ENCODE peak calls at places on chromosomes 7 and 10, in six cellular contexts. Q is ovary, E is AG04450, V is brain microvascular endothelial cell, J is neuronal stem cell, U is A549. O is an unnamed sample.

GRCh38 chr10:82267014-82267413 is 392.0 kb downstream of the NRG3 start:
- DNase-seq in Q (no peak), E (no peak), V (no peak), J (no peak), U (no peak), O (no peak)

GRCh38 chr7:43602271-43602670 is 19.4 kb downstream of the STK17A start:
- DNase-seq in Q (no peak), E (no peak), V (no peak), J (no peak), U (no peak), O (no peak)

GRCh38 chr10:24255907-24256306 is 47.0 kb downstream of the KIAA1217 start:
- DNase-seq in Q (peak; percentile 24), E (no peak), V (no peak), J (no peak), U (no peak), O (no peak)

GRCh38 chr7:25594122-25594521 is 365.8 kb upstream of the NPVF start:
- DNase-seq in Q (no peak), E (no peak), V (no peak), J (no peak), U (no peak), O (no peak)

GRCh38 chr10:75033399-75034130 is 77.9 kb upstream of the SAMD8 start:
- DNase-seq in Q (no peak), E (no peak), V (no peak), J (no peak), U (no peak), O (no peak)

GRCh38 chr7:25947669-25948516 is 204.1 kb upstream of the NFE2L3 start:
- DNase-seq in Q (no peak), E (no peak), V (no peak), J (no peak), U (no peak), O (no peak)

GRCh38 chr7:22393825-22394458 is 37.0 kb upstream of the RAPGEF5 start:
- DNase-seq in Q (no peak), E (no peak), V (peak; percentile 3), J (no peak), U (no peak), O (no peak)

GRCh38 chr10:109887272-109887671 is 36.0 kb downstream of the XPNPEP1 start:
- DNase-seq in Q (no peak), E (no peak), V (no peak), J (no peak), U (no peak), O (no peak)

GRCh38 chr10:108358912-108359311 is 1194.4 kb upstream of the SORCS1 start:
- DNase-seq in Q (no peak), E (peak; percentile 27), V (peak; percentile 66), J (no peak), U (peak; percentile 14), O (peak; percentile 52)

GRCh38 chr7:39453743-39454355 is 112.4 kb upstream of the YAE1 start:
- DNase-seq in Q (no peak), E (peak; percentile 21), V (peak; percentile 65), J (peak; percentile 57), U (peak; percentile 25), O (peak; percentile 61)

GRCh38 chr7:150857276-150858055 is 5.1 kb downstream of the AOC1 start:
- DNase-seq in Q (no peak), E (no peak), V (no peak), J (no peak), U (no peak), O (no peak)

GRCh38 chr10:60848126-60848525 is 69.8 kb downstream of the CDK1 start:
- DNase-seq in Q (peak; percentile 53), E (no peak), V (peak; percentile 53), J (no peak), U (no peak), O (peak; percentile 71)

GRCh38 chr7:95517870-95518269 is 32.1 kb downstream of the ASB4 start:
- DNase-seq in Q (no peak), E (no peak), V (no peak), J (no peak), U (no peak), O (no peak)

GRCh38 chr7:138044897-138045296 is 31.4 kb upstream of the AKR1D1 start:
- DNase-seq in Q (no peak), E (no peak), V (no peak), J (no peak), U (no peak), O (no peak)

GRCh38 chr7:116715087-116715486 is 43.1 kb downstream of the MET start:
- DNase-seq in Q (no peak), E (no peak), V (no peak), J (no peak), U (no peak), O (peak; percentile 75)

GRCh38 chr7:31373337-31374289 is 33.1 kb upstream of the NEUROD6 start:
- DNase-seq in Q (no peak), E (no peak), V (peak; percentile 27), J (peak; percentile 63), U (peak; percentile 76), O (peak; percentile 7)

GRCh38 chr7:7816084-7816483 is 97.7 kb upstream of the RPA3 start:
- DNase-seq in Q (no peak), E (no peak), V (no peak), J (no peak), U (no peak), O (no peak)

DNA sequence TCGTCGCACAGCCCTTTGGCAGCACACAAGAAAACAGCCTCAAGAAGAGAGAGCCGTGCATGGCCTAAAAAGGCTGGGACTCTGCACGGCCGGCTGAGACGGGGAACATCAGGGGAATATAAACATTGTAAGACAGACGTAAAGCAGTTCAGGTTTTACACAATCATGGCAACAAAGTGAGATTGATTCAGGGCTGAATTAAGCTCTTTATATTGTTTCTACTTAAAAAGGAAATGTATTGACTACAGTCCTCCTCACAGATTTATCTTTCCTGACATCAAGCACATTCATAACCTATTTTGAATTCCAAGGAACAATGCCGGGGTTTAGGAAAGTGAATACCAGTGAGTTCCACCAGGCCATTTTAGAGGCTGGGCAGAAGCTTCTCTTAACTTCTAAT is 25.2 kb downstream of the SORBS1 start:
- DNase-seq in Q (no peak), E (no peak), V (no peak), J (no peak), U (no peak), O (no peak)
- H3K4me3 ChIP-seq in Q (no peak overlapping the region), E (no peak overlapping the region), V (no peak overlapping the region), J (no peak overlapping the region), U (no peak overlapping the region), O (no peak overlapping the region)

GRCh38 chr7:76316984-76317781 is 14.7 kb downstream of the HSPB1 start:
- DNase-seq in Q (peak; percentile 45), E (no peak), V (no peak), J (no peak), U (no peak), O (no peak)
- H3K4me3 ChIP-seq in Q (peak overlapping the region; percentile 60), E (peak overlapping the region; percentile 54), V (peak overlapping the region; percentile 53), J (peak overlapping the region; percentile 31), U (peak overlapping the region; percentile 55), O (peak overlapping the region; percentile 64)

DNA sequence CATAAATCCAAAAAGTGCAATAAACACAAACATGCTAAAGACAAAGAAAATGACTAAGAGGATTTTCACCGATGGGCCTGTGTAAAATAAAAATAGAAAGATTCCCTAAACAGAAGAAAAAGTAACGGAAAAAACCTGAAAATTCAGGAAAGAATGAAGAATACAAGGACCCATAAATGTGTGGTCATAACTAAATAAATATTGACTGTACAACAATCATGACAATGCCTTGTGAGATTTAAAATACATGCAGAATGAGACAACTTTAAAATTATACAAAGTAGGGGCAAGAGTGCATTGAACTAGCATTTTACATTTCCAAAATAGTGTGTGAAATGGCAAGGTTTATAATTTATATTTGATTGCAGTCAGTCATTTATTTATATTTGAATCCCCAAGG is 409.1 kb upstream of the ANKRD30A start:
- DNase-seq in Q (no peak), E (no peak), V (no peak), J (no peak), U (no peak), O (no peak)
- H3K4me3 ChIP-seq in Q (no peak overlapping the region), E (no peak overlapping the region), V (no peak overlapping the region), J (no peak overlapping the region), U (no peak overlapping the region), O (no peak overlapping the region)

GRCh38 chr7:113100091-113100723 is 13.6 kb upstream of the GPR85 start:
- DNase-seq in Q (peak; percentile 25), E (no peak), V (peak; percentile 25), J (no peak), U (no peak), O (no peak)
- H3K4me3 ChIP-seq in Q (no peak overlapping the region), E (no peak overlapping the region), V (no peak overlapping the region), J (no peak overlapping the region), U (no peak overlapping the region), O (no peak overlapping the region)

GRCh38 chr10:124999433-125000365 is 57.8 kb downstream of the ZRANB1 start:
- DNase-seq in Q (peak; percentile 81), E (peak; percentile 78), V (peak; percentile 81), J (no peak), U (no peak), O (no peak)
- H3K4me3 ChIP-seq in Q (no peak overlapping the region), E (no peak overlapping the region), V (no peak overlapping the region), J (no peak overlapping the region), U (no peak overlapping the region), O (no peak overlapping the region)

DNA sequence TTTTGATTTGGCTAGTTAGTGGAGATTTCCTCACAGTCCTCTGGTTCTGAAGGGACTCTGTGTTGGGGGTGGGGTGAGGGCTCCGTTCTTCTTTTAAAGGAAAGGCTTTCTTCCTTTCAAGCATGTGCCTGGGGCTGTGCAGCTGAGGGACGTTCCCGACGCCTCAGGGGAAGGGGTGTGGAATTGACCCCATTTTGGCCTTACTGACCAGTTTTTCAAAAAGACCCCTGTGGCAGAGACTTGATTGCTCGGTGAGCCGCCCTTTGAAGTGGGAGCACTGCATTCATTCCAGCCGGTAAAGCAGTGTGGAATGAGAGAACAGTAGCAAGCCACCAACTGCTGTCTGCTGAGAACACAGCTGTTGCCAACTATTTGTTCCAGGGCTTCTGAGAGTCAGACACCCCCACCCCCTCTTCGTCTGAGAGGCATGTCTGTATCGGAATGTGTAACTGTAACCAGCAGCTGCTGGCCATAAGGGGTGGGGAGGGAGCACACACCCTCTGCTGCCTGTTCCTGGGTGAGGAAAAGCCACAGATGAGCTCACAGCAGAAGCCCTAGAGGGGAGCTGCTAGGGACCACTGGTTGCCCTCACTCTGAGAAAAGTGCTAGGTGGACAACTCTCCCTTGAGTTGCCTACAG is 33.1 kb downstream of the WBP1L start:
- DNase-seq in Q (peak; percentile 86), E (peak; percentile 91), V (peak; percentile 99), J (peak; percentile 56), U (no peak), O (peak; percentile 90)
- H3K4me3 ChIP-seq in Q (peak overlapping the region; percentile 51), E (peak overlapping the region; percentile 51), V (peak overlapping the region; percentile 63), J (no peak overlapping the region), U (no peak overlapping the region), O (peak overlapping the region; percentile 35)

DNA sequence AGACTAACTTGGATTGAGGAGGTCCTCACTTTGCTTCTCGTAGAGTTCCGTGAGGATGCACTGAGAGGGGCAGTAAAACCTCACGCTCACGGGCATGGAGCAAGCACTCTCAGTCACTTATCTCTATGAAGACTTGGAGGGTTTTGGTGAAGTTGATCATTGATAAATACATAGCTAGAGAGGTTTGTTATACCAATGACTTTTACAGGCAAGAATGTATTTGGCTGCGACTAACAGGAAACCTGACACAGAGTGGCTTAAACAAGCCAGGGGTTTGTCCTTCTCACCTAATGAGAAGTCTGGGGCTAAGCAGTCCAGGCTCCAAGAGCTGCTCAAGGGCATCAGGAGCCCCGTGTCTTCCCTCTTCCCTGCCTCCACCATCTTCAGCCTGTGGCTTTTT is 6.1 kb downstream of the BICC1 start:
- DNase-seq in Q (no peak), E (no peak), V (no peak), J (no peak), U (no peak), O (no peak)
- H3K4me3 ChIP-seq in Q (no peak overlapping the region), E (no peak overlapping the region), V (no peak overlapping the region), J (no peak overlapping the region), U (peak overlapping the region; percentile 21), O (no peak overlapping the region)

GRCh38 chr7:66363655-66364054 is 158.5 kb downstream of the TPST1 start:
- DNase-seq in Q (no peak), E (no peak), V (no peak), J (no peak), U (no peak), O (no peak)
- H3K4me3 ChIP-seq in Q (no peak overlapping the region), E (no peak overlapping the region), V (no peak overlapping the region), J (no peak overlapping the region), U (no peak overlapping the region), O (no peak overlapping the region)

O was measured in HFF-Myc.